ENCODE peak calls at places on chromosome 2, in five cellular contexts. K is CD8-positive, alpha-beta T cell; T is naive thymus-derived CD4-positive, alpha-beta T cell; F is upper lobe of left lung; Y is transverse colon. E is an unnamed sample. For H3K9me3 and H3K4me1, the result is how much of the 10 kb centered on the place peaks cover.

GRCh38 chr2:181371782-181372292 is 85.3 kb upstream of the ITGA4 start:
- DNase-seq in K (no peak), T (no peak), F (no peak), Y (no peak), E (no peak)

GRCh38 chr2:20249170-20249569 is 24.2 kb upstream of the SDC1 start:
- DNase-seq in K (no peak), T (no peak), Y (no peak), F (no peak), E (no peak)

GRCh38 chr2:64059270-64059669 is 40.0 kb upstream of the VPS54 start:
- DNase-seq in Y (no peak), F (no peak), K (no peak), T (no peak), E (no peak)

GRCh38 chr2:187435078-187435477 is 13.0 kb downstream of the CALCRL start:
- DNase-seq in Y (no peak), T (no peak), F (no peak), K (no peak), E (no peak)

GRCh38 chr2:174952607-174953006 is 52.6 kb downstream of the CHN1 start:
- DNase-seq in F (no peak), Y (no peak), T (no peak), K (no peak), E (no peak)

GRCh38 chr2:129002751-129003150 is 684.1 kb upstream of the HS6ST1 start:
- DNase-seq in K (no peak), F (no peak), Y (no peak), T (no peak), E (no peak)

GRCh38 chr2:226903179-226903578 is 67.3 kb downstream of the RHBDD1 start:
- DNase-seq in K (no peak), T (no peak), Y (no peak), F (no peak), E (no peak)

GRCh38 chr2:120497261-120497977 is 151.5 kb downstream of the INHBB start:
- DNase-seq in F (no peak), Y (no peak), T (no peak), K (no peak), E (no peak)

GRCh38 chr2:227539465-227539956 is 59.2 kb upstream of the SCYGR2 start:
- DNase-seq in Y (no peak), T (no peak), K (no peak), F (no peak), E (no peak)

GRCh38 chr2:172836386-172837200 is 100.9 kb downstream of the RAPGEF4 start:
- DNase-seq in T (no peak), K (no peak), F (no peak), Y (no peak), E (no peak)

GRCh38 chr2:98379311-98380202 is 33.3 kb downstream of the CNGA3 start:
- DNase-seq in Y (no peak), F (no peak), T (no peak), K (no peak), E (no peak)

GRCh38 chr2:202015035-202015345 is 18.7 kb upstream of the FZD7 start:
- DNase-seq in F (no peak), Y (no peak), K (no peak), T (no peak), E (no peak)

GRCh38 chr2:166417669-166418068 is 41.9 kb upstream of the SCN9A start:
- DNase-seq in T (no peak), Y (no peak), F (no peak), K (no peak), E (no peak)

GRCh38 chr2:74835831-74836674 is 2.1 kb downstream of the HK2 start:
- DNase-seq in K (no peak), T (peak), Y (no peak), F (no peak), E (no peak)

GRCh38 chr2:111912547-111912946 is 14.1 kb downstream of the MERTK start:
- DNase-seq in T (no peak), F (no peak), Y (no peak), K (no peak), E (no peak)

GRCh38 chr2:66322481-66322880 is 112.4 kb upstream of the MEIS1 start:
- DNase-seq in Y (no peak), F (no peak), K (no peak), T (no peak), E (no peak)

GRCh38 chr2:71948781-71949536 is 198.7 kb downstream of the CYP26B1 start:
- DNase-seq in Y (no peak), F (no peak), T (no peak), K (no peak), E (no peak)

GRCh38 chr2:96407919-96408550 is 72.5 kb downstream of the NCAPH start:
- DNase-seq in Y (no peak), T (no peak), K (no peak), F (peak), E (no peak)

GRCh38 chr2:38386377-38386776 is 9.3 kb upstream of the ATL2 start:
- DNase-seq in Y (no peak), T (no peak), K (no peak), F (no peak), E (no peak)

GRCh38 chr2:55048514-55048924 is 1.7 kb downstream of the RTN4 start:
- DNase-seq in T (no peak), F (no peak), Y (peak), K (no peak), E (no peak)

GRCh38 chr2:8177550-8177949 is 504.3 kb upstream of the ID2 start:
- DNase-seq in F (no peak), Y (no peak), K (no peak), T (no peak), E (no peak)

GRCh38 chr2:187098154-187098553 is 249.2 kb upstream of the ZSWIM2 start:
- DNase-seq in K (no peak), F (no peak), Y (no peak), T (no peak), E (no peak)

GRCh38 chr2:105839793-105840192 is 95.1 kb downstream of the NCK2 start:
- DNase-seq in K (no peak), F (no peak), Y (no peak), T (no peak), E (no peak)
- H3K9me3 ChIP-seq in K (under half), F (under half), Y (under half), T (under half), E (under half)

DNA sequence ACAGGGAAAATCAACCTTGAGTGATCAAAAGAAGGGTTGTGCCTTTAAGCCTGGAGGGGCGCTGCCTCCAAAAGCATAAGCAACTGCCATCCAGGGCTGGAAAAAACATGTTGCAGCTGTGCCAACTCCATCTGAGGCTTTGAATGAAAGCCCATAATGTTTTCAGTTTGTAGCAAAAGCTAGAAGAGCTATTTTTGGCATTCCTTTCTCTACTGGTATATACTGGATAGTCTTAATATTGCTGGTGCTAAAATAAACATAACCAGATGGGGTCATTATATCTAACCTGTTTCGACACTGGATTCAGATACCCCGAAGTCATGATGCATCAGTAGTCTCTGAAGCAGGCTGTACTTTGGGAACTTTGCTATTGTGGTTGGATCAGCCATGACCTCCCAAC is 25.1 kb downstream of the ANXA4 start:
- DNase-seq in F (no peak), Y (no peak), T (no peak), K (no peak), E (no peak)
- H3K4me1 ChIP-seq in F (half or more), Y (half or more), T (under half), K (under half), E (under half)

GRCh38 chr2:36779462-36779861 is 83.0 kb downstream of the VIT start:
- DNase-seq in F (no peak), K (no peak), T (no peak), Y (no peak), E (no peak)
- H3K9me3 ChIP-seq in F (under half), K (under half), T (under half), Y (under half), E (under half)

GRCh38 chr2:235543126-235543750 is 49.4 kb downstream of the AGAP1 start:
- DNase-seq in F (no peak), Y (peak), T (no peak), K (no peak), E (no peak)

GRCh38 chr2:235544687-235544965 is 50.8 kb downstream of the AGAP1 start:
- DNase-seq in T (no peak), F (no peak), Y (no peak), K (no peak), E (no peak)

GRCh38 chr2:235542728-235543125 is 48.9 kb downstream of the AGAP1 start:
- DNase-seq in K (no peak), T (no peak), Y (peak), F (no peak), E (no peak)

GRCh38 chr2:235545369-235546150 is 51.7 kb downstream of the AGAP1 start:
- DNase-seq in F (no peak), Y (no peak), K (no peak), T (no peak), E (no peak)

GRCh38 chr2:235543851-235544686 is 50.2 kb downstream of the AGAP1 start:
- DNase-seq in K (no peak), F (no peak), Y (peak), T (no peak), E (no peak)
- H3K4me1 ChIP-seq in K (under half), F (under half), Y (under half), T (under half), E (under half)

GRCh38 chr2:161101406-161101805 is 58.8 kb upstream of the TANK start:
- DNase-seq in K (no peak), T (no peak), F (no peak), Y (no peak), E (no peak)
- H3K9me3 ChIP-seq in K (under half), T (under half), F (under half), Y (under half), E (under half)

E was measured in effector memory CD4-positive, alpha-beta T cell.